ENCODE peak calls at places on chromosomes 13 and 19, in four cellular contexts. C is H54, B is right lobe of liver, Y is A549. L is an unnamed sample.

GRCh38 chr19:36850646-36851442 is at the start of gene ZNF345:
- DNase-seq in C (peak; percentile 83), B (peak; percentile 93), Y (peak; percentile 82), L (no peak)

GRCh38 chr19:6999938-7000732 is 21.1 kb downstream of the MBD3L2B start:
- DNase-seq in C (no peak), B (no peak), Y (no peak), L (no peak)

GRCh38 chr13:76632388-76633044 is 253.7 kb downstream of the KCTD12 start:
- DNase-seq in C (no peak), B (no peak), Y (no peak), L (no peak)

GRCh38 chr19:43506629-43507028 is 2.1 kb upstream of the PHLDB3 start:
- DNase-seq in C (no peak), B (no peak), Y (no peak), L (no peak)

GRCh38 chr19:16085115-16085514 is 8.8 kb downstream of the TPM4 start:
- DNase-seq in C (no peak), B (no peak), Y (no peak), L (no peak)

GRCh38 chr13:25819856-25820530 is 231.8 kb downstream of the SHISA2 start:
- DNase-seq in C (no peak), B (no peak), Y (no peak), L (no peak)

GRCh38 chr13:93505104-93505952 is 278.7 kb downstream of the GPC6 start:
- DNase-seq in C (no peak), B (no peak), Y (no peak), L (no peak)

GRCh38 chr13:95536629-95537241 is 15.8 kb upstream of the CLDN10 start:
- DNase-seq in C (no peak), B (no peak), Y (peak; percentile 21), L (peak; percentile 15)

GRCh38 chr19:55600336-55601028 is 394 bp downstream of the ZNF524 start:
- DNase-seq in C (peak; percentile 75), B (no peak), Y (no peak), L (no peak)

GRCh38 chr19:44746946-44747738 is 1.4 kb upstream of the BCL3 start:
- DNase-seq in C (peak; percentile 92), B (peak; percentile 98), Y (peak; percentile 98), L (peak; percentile 81)

GRCh38 chr19:31340059-31341025 is 8.9 kb downstream of the TSHZ3 start:
- DNase-seq in C (no peak), B (no peak), Y (no peak), L (no peak)

GRCh38 chr13:45242070-45242469 is 41.2 kb upstream of the KCTD4 start:
- DNase-seq in C (no peak), B (no peak), Y (peak; percentile 26), L (peak; percentile 15)

GRCh38 chr13:42272776-42273175 is 824 bp downstream of the AKAP11 start:
- DNase-seq in C (no peak), B (no peak), Y (no peak), L (no peak)

GRCh38 chr13:21175656-21176194 is 627 bp downstream of the SKA3 start:
- DNase-seq in C (no peak), B (no peak), Y (no peak), L (no peak)

GRCh38 chr19:44367024-44367423 is 10.5 kb upstream of the ZNF112 start:
- DNase-seq in C (no peak), B (no peak), Y (peak; percentile 12), L (no peak)

GRCh38 chr13:80339578-80339840 is 1.4 kb downstream of the SPRY2 start:
- DNase-seq in C (no peak), B (no peak), Y (no peak), L (no peak)

GRCh38 chr13:112756511-112756966 is 66.7 kb downstream of the ATP11A start:
- DNase-seq in C (no peak), B (no peak), Y (no peak), L (no peak)

GRCh38 chr19:35344511-35345031 is 3.1 kb upstream of the FFAR1 start:
- DNase-seq in C (no peak), B (peak; percentile 43), Y (no peak), L (no peak)

GRCh38 chr19:1874554-1875185 is 10.6 kb downstream of the ABHD17A start:
- DNase-seq in C (no peak), B (no peak), Y (no peak), L (no peak)

GRCh38 chr13:44660050-44660449 is 83.9 kb upstream of the TSC22D1 start:
- DNase-seq in C (no peak), B (no peak), Y (no peak), L (no peak)

DNA sequence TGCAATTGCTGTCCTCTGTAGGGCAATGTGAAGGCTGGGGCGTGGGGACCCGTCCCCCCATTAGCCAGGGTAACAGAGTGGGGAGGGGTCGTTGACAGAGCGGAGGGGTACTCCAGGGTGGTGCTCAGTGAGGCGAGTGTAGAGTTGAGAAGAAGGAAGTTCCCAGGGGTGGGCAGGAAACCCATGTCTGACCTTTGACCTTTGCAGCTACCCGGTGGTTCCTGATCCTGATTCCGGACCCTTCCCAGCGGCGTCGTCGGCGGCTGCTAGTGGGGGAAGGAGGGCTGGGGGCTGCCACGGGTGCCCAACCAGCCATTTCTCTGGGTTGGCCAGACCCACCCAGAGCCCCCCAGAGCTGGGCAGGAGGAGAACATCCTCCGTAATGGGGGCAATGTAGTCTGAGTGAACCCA is 2.1 kb upstream of the PLVAP start:
- DNase-seq in C (no peak), B (no peak), Y (no peak), L (no peak)
- TF ChIP-seq POLR2A in C (no peak), B (no peak), Y (no peak), L (no peak)

GRCh38 chr19:41363753-41364545 is at the start of gene B9D2:
- DNase-seq in C (peak; percentile 94), B (peak; percentile 98), Y (peak; percentile 100), L (peak; percentile 96)
- TF ChIP-seq POLR2A in C (peak; percentile 75), B (no peak), Y (peak; percentile 80), L (peak; percentile 63)

DNA sequence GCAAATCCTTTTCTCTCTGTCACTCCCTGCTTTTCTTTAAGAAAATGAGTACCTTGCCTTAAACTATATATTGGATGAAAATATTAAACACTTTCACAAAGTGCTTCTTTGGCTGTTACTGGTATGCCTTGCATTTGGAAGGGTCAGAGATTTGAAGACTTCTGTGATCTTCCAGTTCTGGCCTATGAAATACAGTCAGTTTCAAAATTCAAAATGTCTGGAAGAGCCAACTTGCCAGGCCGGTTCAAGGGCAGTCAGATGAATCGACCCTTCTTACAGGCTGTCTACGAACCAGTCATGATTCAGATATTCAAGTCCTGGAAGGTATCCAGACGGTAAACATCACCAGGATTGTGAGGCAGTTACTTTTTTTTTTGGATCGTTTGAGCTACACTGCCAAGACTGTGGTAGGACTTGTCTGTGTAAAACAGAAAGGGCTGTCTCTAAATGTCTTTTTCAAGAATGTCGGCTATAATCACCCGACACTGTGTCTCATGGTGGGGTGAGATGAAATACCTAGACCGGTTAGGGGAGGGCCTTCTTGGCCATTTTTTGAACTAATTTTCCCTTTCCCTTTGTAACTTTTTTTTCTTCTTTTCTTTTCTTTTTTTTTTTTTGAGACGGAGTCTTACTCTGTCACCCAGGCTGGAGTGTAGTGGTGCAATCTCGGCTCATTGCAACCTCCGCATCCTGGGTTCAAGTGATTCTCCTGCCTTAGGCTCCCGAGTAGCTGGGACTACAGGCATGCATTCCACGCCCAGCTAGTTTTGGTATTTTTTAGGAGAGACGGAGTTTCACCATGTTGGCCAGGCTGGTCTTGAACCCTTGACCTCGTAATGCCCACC is 11.2 kb downstream of the ACTN4 start:
- DNase-seq in C (no peak), B (no peak), Y (peak; percentile 99), L (peak; percentile 83)
- TF ChIP-seq POLR2A in C (no peak), B (peak; percentile 29), Y (no peak), L (no peak)

GRCh38 chr19:12723643-12724426 is at the start of gene TNPO2:
- DNase-seq in C (no peak), B (peak; percentile 66), Y (peak; percentile 74), L (peak; percentile 24)
- TF ChIP-seq POLR2A in C (peak; percentile 6), B (no peak), Y (peak; percentile 39), L (no peak)

L was measured in HCT116.